ENCODE peak calls at places on chromosome 6, in seven cellular contexts. X is cardiac fibroblast, P is sigmoid colon, Z is dorsolateral prefrontal cortex, L is breast epithelium, H is fibroblast of the aortic adventitia, Q is A549. K is an unnamed sample.

GRCh38 chr6:121932071-121933009 is 467.1 kb upstream of the HSF2 start:
- DNase-seq in X (peak), P (no peak), Z (no peak), L (no peak), H (peak), Q (peak), K (no peak)

GRCh38 chr6:95294047-95294446 is 283.3 kb upstream of the MANEA start:
- DNase-seq in X (no peak), P (no peak), Z (no peak), L (no peak), H (no peak), Q (no peak), K (no peak)

GRCh38 chr6:160131636-160132296 is 10.2 kb downstream of the SLC22A1 start:
- DNase-seq in X (no peak), P (no peak), Z (no peak), L (no peak), H (no peak), Q (no peak), K (peak)

GRCh38 chr6:138038148-138038870 is 68.9 kb downstream of the PERP start:
- DNase-seq in X (no peak), P (no peak), Z (no peak), L (no peak), H (no peak), Q (no peak), K (no peak)

GRCh38 chr6:107115695-107116327 is 496 bp upstream of the BEND3 start:
- DNase-seq in X (peak), P (peak), Z (peak), L (no peak), H (no peak), Q (peak), K (peak)

GRCh38 chr6:95723638-95724037 is 146.3 kb downstream of the MANEA start:
- DNase-seq in X (no peak), P (no peak), Z (no peak), L (no peak), H (no peak), Q (no peak), K (no peak)

GRCh38 chr6:141103246-141103645 is 1029.5 kb upstream of the GJE1 start:
- DNase-seq in X (peak), P (no peak), Z (no peak), L (no peak), H (peak), Q (no peak), K (no peak)

GRCh38 chr6:100809346-100809745 is 71.8 kb downstream of the ASCC3 start:
- DNase-seq in X (no peak), P (no peak), Z (no peak), L (no peak), H (no peak), Q (no peak), K (no peak)

GRCh38 chr6:146913842-146914562 is 290.2 kb upstream of the STXBP5 start:
- DNase-seq in X (peak), P (peak), Z (peak), L (peak), H (peak), Q (peak), K (peak)

GRCh38 chr6:44057931-44058616 is 69.2 kb downstream of the MRPL14 start:
- DNase-seq in X (peak), P (no peak), Z (no peak), L (no peak), H (peak), Q (no peak), K (no peak)

GRCh38 chr6:701696-702479 is 8.9 kb upstream of the EXOC2 start:
- DNase-seq in X (no peak), P (no peak), Z (no peak), L (no peak), H (no peak), Q (no peak), K (no peak)

GRCh38 chr6:83592770-83593394 is 80.5 kb downstream of the PRSS35 start:
- DNase-seq in X (peak), P (no peak), Z (no peak), L (no peak), H (peak), Q (peak), K (no peak)

GRCh38 chr6:43705996-43706395 is 18.4 kb upstream of the MRPS18A start:
- DNase-seq in X (peak), P (peak), Z (no peak), L (no peak), H (peak), Q (no peak), K (no peak)

GRCh38 chr6:7216941-7217621 is 95.9 kb downstream of the SSR1 start:
- DNase-seq in X (no peak), P (no peak), Z (no peak), L (no peak), H (no peak), Q (no peak), K (no peak)

GRCh38 chr6:35449287-35449881 is 2.8 kb upstream of the FANCE start:
- DNase-seq in X (peak), P (no peak), Z (no peak), L (no peak), H (peak), Q (peak), K (no peak)

GRCh38 chr6:13354331-13355042 is 26.1 kb upstream of the TBC1D7 start:
- DNase-seq in X (peak), P (no peak), Z (no peak), L (no peak), H (peak), Q (no peak), K (no peak)

GRCh38 chr6:21987501-21987957 is 309.3 kb downstream of the PRL start:
- DNase-seq in X (peak), P (peak), Z (no peak), L (peak), H (peak), Q (peak), K (no peak)

GRCh38 chr6:65545920-65546319 is 161.1 kb downstream of the EYS start:
- DNase-seq in X (no peak), P (no peak), Z (no peak), L (no peak), H (no peak), Q (no peak), K (no peak)

GRCh38 chr6:72631480-72631879 is 9.6 kb downstream of the KCNQ5 start:
- DNase-seq in X (no peak), P (no peak), Z (no peak), L (no peak), H (peak), Q (no peak), K (no peak)

GRCh38 chr6:163338671-163339405 is 75.7 kb upstream of the QKI start:
- DNase-seq in X (peak), P (no peak), Z (peak), L (no peak), H (peak), Q (no peak), K (no peak)

GRCh38 chr6:44332585-44332984 is 9.9 kb upstream of the SPATS1 start:
- DNase-seq in X (no peak), P (no peak), Z (no peak), L (no peak), H (no peak), Q (no peak), K (no peak)

GRCh38 chr6:162899148-162899547 is 171.4 kb downstream of the PACRG start:
- DNase-seq in X (no peak), P (no peak), Z (no peak), L (no peak), H (no peak), Q (no peak), K (no peak)

GRCh38 chr6:33248643-33248931 is 23.1 kb downstream of the VPS52 start:
- DNase-seq in X (peak), P (no peak), Z (no peak), L (no peak), H (no peak), Q (no peak), K (peak)

GRCh38 chr6:8982659-8983058 is 547.3 kb upstream of the SLC35B3 start:
- DNase-seq in X (no peak), P (no peak), Z (no peak), L (no peak), H (peak), Q (no peak), K (no peak)

GRCh38 chr6:163170294-163170883 is 244.1 kb upstream of the QKI start:
- DNase-seq in X (peak), P (no peak), Z (no peak), L (no peak), H (no peak), Q (peak), K (no peak)

GRCh38 chr6:36605560-36606391 is 11.6 kb downstream of the SRSF3 start:
- DNase-seq in X (no peak), P (peak), Z (no peak), L (no peak), H (peak), Q (no peak), K (no peak)

GRCh38 chr6:36114798-36115408 is 15.4 kb upstream of the MAPK13 start:
- DNase-seq in X (no peak), P (no peak), Z (no peak), L (no peak), H (no peak), Q (no peak), K (no peak)

GRCh38 chr6:127570739-127571389 is 6.1 kb upstream of the C6orf58 start:
- DNase-seq in X (peak), P (no peak), Z (no peak), L (no peak), H (peak), Q (no peak), K (no peak)

GRCh38 chr6:711925-712324 is 19.0 kb upstream of the EXOC2 start:
- DNase-seq in X (peak), P (no peak), Z (no peak), L (no peak), H (peak), Q (no peak), K (no peak)

GRCh38 chr6:22363166-22363965 is 66.5 kb upstream of the PRL start:
- DNase-seq in X (no peak), P (no peak), Z (no peak), L (no peak), H (peak), Q (peak), K (no peak)

GRCh38 chr6:130896249-130896648 is 69.0 kb downstream of the SMLR1 start:
- DNase-seq in X (no peak), P (no peak), Z (no peak), L (peak), H (no peak), Q (no peak), K (no peak)

GRCh38 chr6:131116755-131117360 is 18.4 kb upstream of the AKAP7 start:
- DNase-seq in X (peak), P (no peak), Z (no peak), L (no peak), H (peak), Q (peak), K (no peak)

GRCh38 chr6:7163661-7164071 is 55.9 kb downstream of the RREB1 start:
- DNase-seq in X (no peak), P (no peak), Z (no peak), L (no peak), H (no peak), Q (no peak), K (no peak)

GRCh38 chr6:69100772-69101171 is 465.7 kb downstream of the ADGRB3 start:
- DNase-seq in X (no peak), P (no peak), Z (no peak), L (no peak), H (no peak), Q (no peak), K (no peak)

DNA sequence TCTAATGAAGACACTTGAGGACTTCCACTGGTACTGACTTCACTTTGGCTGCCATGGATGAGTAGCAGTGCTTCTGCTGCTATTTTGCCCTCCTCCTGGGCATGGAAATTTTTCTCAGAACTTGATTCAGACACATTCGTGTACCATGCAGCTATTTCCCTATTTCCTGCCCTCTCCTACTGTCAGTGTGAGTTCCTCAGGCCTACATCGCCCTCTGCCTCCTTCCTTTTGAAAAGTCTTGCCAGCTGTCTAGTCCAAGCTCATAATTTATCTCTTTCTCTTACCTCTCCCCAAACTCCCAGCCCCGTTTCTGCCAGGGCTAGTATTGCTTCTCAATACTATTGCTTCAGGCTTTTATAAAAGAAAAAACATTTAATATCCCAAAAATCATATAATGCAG is 470.2 kb downstream of the ADGRB3 start:
- DNase-seq in X (no peak), P (no peak), Z (no peak), L (no peak), H (no peak), Q (peak), K (no peak)
- TF ChIP-seq CTCF in X (peak), P (no peak), Z (no peak), L (no peak), H (no peak), Q (no peak), K (no peak)

GRCh38 chr6:133207754-133208153 is 33.4 kb upstream of the EYA4 start:
- DNase-seq in X (no peak), P (no peak), Z (no peak), L (no peak), H (no peak), Q (no peak), K (no peak)

GRCh38 chr6:133205304-133205703 is 35.9 kb upstream of the EYA4 start:
- DNase-seq in X (no peak), P (no peak), Z (no peak), L (no peak), H (no peak), Q (no peak), K (no peak)

GRCh38 chr6:133203344-133203697 is 37.8 kb upstream of the EYA4 start:
- DNase-seq in X (no peak), P (no peak), Z (no peak), L (no peak), H (no peak), Q (no peak), K (no peak)

GRCh38 chr6:133206942-133207341 is 34.2 kb upstream of the EYA4 start:
- DNase-seq in X (no peak), P (no peak), Z (no peak), L (no peak), H (no peak), Q (no peak), K (no peak)

GRCh38 chr6:133208183-133208755 is 32.9 kb upstream of the EYA4 start:
- DNase-seq in X (no peak), P (no peak), Z (no peak), L (no peak), H (no peak), Q (no peak), K (no peak)
- H3K4me3 ChIP-seq in X (no peak), P (no peak), Z (no peak), L (no peak), H (no peak), Q (no peak), K (no peak)

DNA sequence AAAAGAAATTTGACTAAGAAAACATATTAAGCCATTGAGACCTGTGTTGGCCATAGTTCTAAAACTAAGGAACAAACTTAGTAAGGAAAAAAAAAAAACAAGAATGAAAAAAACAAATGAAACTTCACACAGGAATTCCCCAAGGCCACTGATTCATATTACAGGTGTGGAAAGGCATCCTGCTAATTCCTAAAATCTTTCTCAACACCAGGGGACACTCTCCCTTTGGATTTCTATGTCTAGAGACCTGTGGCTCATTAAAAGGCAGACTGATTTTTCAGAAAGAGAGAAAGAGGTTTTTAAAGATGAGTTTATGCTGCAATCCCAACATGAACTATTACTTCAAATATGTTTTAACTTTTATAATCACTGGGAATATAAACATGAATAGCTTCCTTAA is at the start of gene OR12D1:
- DNase-seq in X (no peak), P (no peak), Z (no peak), L (no peak), H (no peak), Q (no peak), K (no peak)
- TF ChIP-seq CTCF in X (no peak), P (no peak), Z (no peak), L (no peak), H (no peak), Q (no peak), K (no peak)

DNA sequence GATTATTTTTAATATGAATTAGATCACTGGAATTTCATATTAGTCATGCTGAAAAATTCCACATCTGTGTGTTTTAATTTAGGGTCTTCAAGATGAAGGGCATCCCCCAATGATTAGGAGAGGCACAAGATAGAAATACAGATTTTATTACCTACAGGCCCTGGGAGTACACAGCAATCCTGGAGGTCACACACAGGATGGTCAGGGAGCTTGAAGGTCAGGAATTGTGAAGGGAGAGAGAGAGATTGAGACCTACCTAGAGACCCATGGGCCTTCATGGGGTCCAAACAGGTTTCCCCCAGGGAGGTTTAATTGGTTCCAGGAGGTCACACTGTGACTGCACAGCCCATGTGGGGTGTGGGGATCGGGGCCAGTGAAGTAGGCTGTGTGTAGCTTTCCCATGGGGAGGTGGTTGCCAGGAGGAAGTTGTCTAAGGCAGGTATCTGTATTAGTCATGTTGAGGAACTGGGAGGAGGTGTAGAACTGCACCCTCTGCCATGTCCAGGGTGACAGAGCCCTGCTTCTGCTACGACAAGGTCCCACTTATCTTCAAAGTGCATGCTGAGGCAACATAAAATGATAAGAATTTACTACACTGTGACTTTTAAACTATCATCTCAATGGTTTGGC is 18.3 kb downstream of the SNX9 start:
- DNase-seq in X (no peak), P (no peak), Z (no peak), L (no peak), H (no peak), Q (peak), K (no peak)
- H3K4me3 ChIP-seq in X (no peak), P (no peak), Z (no peak), L (no peak), H (no peak), Q (no peak), K (no peak)

DNA sequence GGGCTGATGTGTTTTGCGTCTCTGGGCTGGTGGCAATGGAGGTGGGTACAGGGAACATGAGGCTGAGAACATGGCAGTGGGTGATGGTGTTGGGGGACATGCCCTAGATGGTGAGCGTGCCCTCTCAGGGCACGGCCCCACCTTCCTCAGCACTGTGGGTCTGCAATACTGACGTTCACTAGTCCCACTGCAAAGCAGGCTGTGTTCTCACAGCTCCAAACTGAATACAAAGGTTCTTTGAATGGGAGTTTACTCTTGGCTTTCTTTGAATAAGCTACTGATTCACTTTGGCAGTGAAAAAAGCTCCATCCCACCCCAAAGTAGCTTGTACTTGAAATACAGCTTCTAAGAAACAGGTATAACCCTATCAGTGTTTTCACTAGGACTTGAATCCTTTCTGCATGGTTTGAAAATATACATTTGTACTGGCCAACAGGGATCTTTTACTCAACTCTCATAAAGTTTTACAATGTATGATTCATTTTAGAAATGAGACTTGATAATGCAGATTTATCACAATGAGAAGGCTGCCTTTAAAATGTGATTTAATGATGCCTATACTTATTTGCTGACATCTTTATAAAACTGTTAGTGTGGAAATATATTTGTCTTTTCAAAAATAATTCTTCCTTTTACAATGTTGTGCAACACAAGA is 400.7 kb downstream of the ZFAND3 start:
- DNase-seq in X (no peak), P (no peak), Z (no peak), L (no peak), H (no peak), Q (no peak), K (no peak)
- TF ChIP-seq CTCF in X (no peak), P (no peak), Z (no peak), L (no peak), H (no peak), Q (no peak), K (no peak)

GRCh38 chr6:143427109-143427817 is 23.2 kb downstream of the ADAT2 start:
- DNase-seq in X (peak), P (peak), Z (peak), L (peak), H (peak), Q (peak), K (peak)
- H3K4me3 ChIP-seq in X (no peak), P (no peak), Z (no peak), L (no peak), H (no peak), Q (no peak), K (no peak)

DNA sequence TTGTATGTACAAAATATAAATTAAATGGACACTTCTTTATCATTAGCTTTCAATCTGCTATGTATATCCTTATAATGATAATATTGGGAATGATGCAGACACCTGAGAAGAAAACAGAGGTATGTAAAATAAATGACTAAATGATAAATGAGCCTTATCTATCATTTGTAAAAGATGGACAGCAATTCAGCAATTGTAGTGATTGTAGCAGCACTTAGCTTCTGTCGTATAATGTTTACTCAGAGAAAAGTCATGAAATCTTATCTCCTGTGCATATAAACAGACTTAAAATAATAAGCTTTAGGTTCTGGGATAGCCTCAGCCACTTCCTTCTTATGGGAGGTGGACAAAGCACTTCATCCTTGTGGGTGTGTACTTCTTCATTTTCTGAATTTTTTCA is 324.7 kb upstream of the MAP3K7 start:
- DNase-seq in X (no peak), P (no peak), Z (no peak), L (no peak), H (no peak), Q (no peak), K (no peak)
- TF ChIP-seq CTCF in X (no peak), P (no peak), Z (no peak), L (no peak), H (no peak), Q (no peak), K (no peak)

K was measured in upper lobe of right lung.